ENCODE peak calls at places on chromosomes 5 and 9, in four cellular contexts. H is heart left ventricle; B is effector memory CD4-positive, alpha-beta T cell; C is spleen. V is an unnamed sample.

GRCh38 chr5:146233441-146233840 is 30.0 kb downstream of the RBM27 start:
- DNase-seq in C (no peak), H (peak), B (no peak), V (no peak)

GRCh38 chr5:141326088-141326854 is 4.0 kb upstream of the PCDHGA1 start:
- DNase-seq in C (peak), B (peak), H (peak), V (peak)

GRCh38 chr5:30438785-30439184 is 754.7 kb upstream of the CDH6 start:
- DNase-seq in C (no peak), B (no peak), H (no peak), V (no peak)

GRCh38 chr5:146813748-146814147 is 64.8 kb downstream of the PPP2R2B start:
- DNase-seq in C (no peak), B (no peak), H (no peak), V (no peak)

GRCh38 chr9:80605129-80605528 is 1033.4 kb downstream of the TLE4 start:
- DNase-seq in H (no peak), B (no peak), C (no peak), V (no peak)

GRCh38 chr5:139314276-139314675 is 20.7 kb downstream of the MATR3 start:
- DNase-seq in B (no peak), H (no peak), C (no peak), V (no peak)

GRCh38 chr5:67435007-67435406 is 238.4 kb upstream of the CD180 start:
- DNase-seq in H (no peak), B (no peak), C (no peak), V (no peak)

GRCh38 chr5:108924457-108924961 is 176.8 kb downstream of the FER start:
- DNase-seq in B (no peak), H (no peak), C (no peak), V (no peak)

GRCh38 chr9:118533850-118534249 is 829.6 kb downstream of the TLR4 start:
- DNase-seq in H (no peak), C (no peak), B (no peak), V (no peak)

GRCh38 chr5:137563646-137564474 is 64.7 kb upstream of the SPOCK1 start:
- DNase-seq in H (peak), B (no peak), C (no peak), V (no peak)

GRCh38 chr5:56649569-56649968 is 165.8 kb upstream of the MAP3K1 start:
- DNase-seq in H (peak), C (no peak), B (no peak), V (no peak)

GRCh38 chr9:13450723-13451122 is 171.2 kb upstream of the MPDZ start:
- DNase-seq in B (no peak), H (no peak), C (no peak), V (no peak)

GRCh38 chr5:20294696-20295095 is 306.7 kb upstream of the CDH18 start:
- DNase-seq in H (no peak), C (no peak), B (no peak), V (no peak)

GRCh38 chr5:171420429-171421231 is 1.2 kb downstream of the FGF18 start:
- DNase-seq in B (no peak), H (peak), C (peak), V (peak)

GRCh38 chr9:129875687-129876395 is 40.6 kb downstream of the USP20 start:
- DNase-seq in B (no peak), H (no peak), C (no peak), V (no peak)

GRCh38 chr5:52864376-52864775 is 76.7 kb downstream of the ITGA1 start:
- DNase-seq in C (no peak), B (no peak), H (no peak), V (no peak)

GRCh38 chr5:153275697-153276096 is 214.8 kb upstream of the GRIA1 start:
- DNase-seq in B (no peak), C (no peak), H (no peak), V (no peak)

DNA sequence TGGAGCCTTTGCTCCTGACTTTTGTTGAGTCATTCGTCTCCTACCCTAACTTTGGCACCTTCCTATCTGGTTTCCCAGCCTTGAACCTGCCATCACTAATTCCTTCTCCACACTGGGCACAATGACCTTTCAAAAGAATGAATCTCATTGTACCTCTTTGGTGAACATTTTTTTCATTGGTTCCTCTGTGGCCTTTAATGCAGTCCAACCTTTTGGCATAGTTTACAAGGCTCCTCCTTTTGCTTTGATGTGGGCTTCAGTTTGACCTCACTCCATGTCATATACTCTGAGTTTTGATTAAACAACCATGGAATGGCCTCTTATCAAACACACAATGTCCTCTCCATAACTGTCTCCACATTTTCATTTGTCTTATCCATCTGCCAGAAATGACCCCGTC is 14.5 kb upstream of the ROPN1L start:
- DNase-seq in C (no peak), H (no peak), B (no peak), V (no peak)
- H3K27ac ChIP-seq in C (no peak), H (no peak), B (no peak), V (no peak)

DNA sequence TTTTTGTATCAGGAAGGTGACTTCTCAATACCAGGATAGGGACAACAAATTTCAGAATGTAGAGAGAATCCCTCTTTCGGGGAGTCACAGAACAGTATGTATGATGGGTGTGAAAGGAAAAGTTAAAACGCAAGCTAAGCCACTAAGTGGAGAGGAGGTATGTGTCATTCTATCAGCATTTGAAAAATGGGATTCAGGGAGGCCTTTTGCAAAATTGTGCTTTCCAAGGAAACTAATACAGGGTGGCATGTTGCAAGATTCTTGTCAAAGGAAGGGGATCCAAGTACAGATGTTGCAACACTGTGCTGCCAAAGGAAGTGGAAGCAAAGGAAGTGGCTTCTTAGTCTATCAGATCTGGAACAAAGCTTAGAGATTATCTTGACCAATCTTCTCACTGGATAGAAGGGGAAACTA is 12.6 kb upstream of the TNIP1 start:
- DNase-seq in H (no peak), B (no peak), C (no peak), V (no peak)
- H3K27ac ChIP-seq in H (peak), B (peak), C (peak), V (peak)

DNA sequence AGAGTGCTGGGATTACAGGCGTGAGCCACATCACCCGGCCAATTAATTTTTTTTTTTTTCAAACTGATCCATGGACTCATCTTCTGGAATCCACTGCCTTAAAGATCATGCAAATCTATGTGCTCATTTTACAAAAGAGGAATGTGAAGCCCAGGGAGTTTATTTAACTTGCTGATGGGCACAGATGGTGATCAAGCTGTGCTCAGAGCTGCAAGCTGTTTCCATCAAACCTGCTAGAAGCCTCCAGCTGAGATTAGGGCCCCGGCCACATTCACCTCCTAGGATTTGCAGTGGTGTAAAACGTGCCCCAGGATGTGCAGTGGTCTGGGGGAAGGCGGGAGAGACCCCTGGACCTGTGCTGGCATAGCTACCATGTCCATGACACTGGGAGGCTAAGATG is 56.1 kb upstream of the TUT7 start:
- DNase-seq in C (no peak), H (no peak), B (no peak), V (no peak)
- H3K27ac ChIP-seq in C (no peak), H (no peak), B (no peak), V (no peak)

GRCh38 chr9:84841915-84842314 is 172.4 kb downstream of the NTRK2 start:
- DNase-seq in C (no peak), H (no peak), B (no peak), V (no peak)
- H3K27ac ChIP-seq in C (no peak), H (no peak), B (no peak), V (no peak)

GRCh38 chr9:120713257-120714087 is 798 bp downstream of the MEGF9 start:
- DNase-seq in H (peak), B (no peak), C (peak), V (peak)
- H3K27ac ChIP-seq in H (peak), B (peak), C (peak), V (peak)

GRCh38 chr9:121184463-121184862 is 17.2 kb downstream of the RAB14 start:
- DNase-seq in B (no peak), C (no peak), H (no peak), V (no peak)
- H3K27ac ChIP-seq in B (no peak), C (peak), H (no peak), V (no peak)

DNA sequence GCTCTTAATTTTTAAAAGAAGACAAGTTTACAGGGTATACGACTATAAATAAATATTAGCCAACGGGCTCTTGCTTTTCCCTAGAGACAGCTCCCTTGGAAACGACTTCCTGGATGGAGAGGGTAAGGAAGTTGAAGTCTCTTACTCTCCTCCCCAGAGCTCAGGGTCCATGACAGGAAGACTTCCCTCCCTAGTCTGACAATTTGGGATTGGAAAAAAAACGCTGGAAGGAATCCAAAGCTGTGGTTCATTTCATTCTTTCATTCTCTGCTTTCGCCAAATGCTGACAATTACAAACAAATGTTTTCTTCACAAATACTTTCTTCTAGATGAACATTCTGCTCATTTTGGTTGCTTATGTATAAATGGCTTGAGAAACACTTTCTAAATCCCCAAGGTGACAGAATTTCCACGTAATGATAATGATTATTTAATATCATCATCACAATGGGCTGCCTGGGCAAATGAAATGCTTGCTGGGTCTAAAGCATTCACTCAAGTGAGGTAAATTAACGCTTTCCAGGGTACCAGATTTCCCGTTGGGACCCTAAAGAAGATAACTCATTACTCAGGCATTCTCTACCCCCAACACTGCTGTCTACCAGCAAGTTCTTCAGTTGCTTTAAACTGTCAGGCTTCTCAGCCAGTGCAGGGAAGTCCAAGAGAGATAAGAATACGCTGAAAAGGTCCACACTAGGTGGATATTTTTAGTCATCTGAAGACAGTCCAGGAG is 139.8 kb upstream of the SLC30A5 start:
- DNase-seq in B (no peak), C (no peak), H (no peak), V (no peak)
- H3K27ac ChIP-seq in B (no peak), C (no peak), H (peak), V (peak)